ENCODE peak calls at places on chromosomes 7 and 10, in eight cellular contexts. T is pancreas, A is uterus, B is psoas muscle, K is Panc1, E is stomach, D is brain microvascular endothelial cell, M is upper lobe of left lung. L is an unnamed sample.
A peak's percentile ranks its signal among the peaks of the same experiment; 100 is the strongest.

GRCh38 chr10:102434251-102434913 is 2.0 kb upstream of the CUEDC2 start:
- DNase-seq in D (no peak), B (no peak), M (no peak), K (no peak), A (no peak), T (no peak), E (no peak), L (no peak)

GRCh38 chr10:89845541-89846275 is 144.3 kb downstream of the KIF20B start:
- DNase-seq in A (no peak), D (peak; percentile 40), T (no peak), K (no peak), B (no peak), M (no peak), E (no peak), L (no peak)

GRCh38 chr7:94696981-94697670 is 41.2 kb upstream of the SGCE start:
- DNase-seq in E (peak; percentile 44), M (peak; percentile 52), B (peak; percentile 31), K (peak; percentile 82), A (peak; percentile 69), T (peak; percentile 68), D (peak; percentile 95), L (peak; percentile 60)

GRCh38 chr7:38374507-38374906 is 101.1 kb upstream of the TARP start:
- DNase-seq in A (no peak), T (no peak), B (no peak), E (no peak), D (peak; percentile 62), M (no peak), K (no peak), L (no peak)

GRCh38 chr7:34839645-34840044 is 181.6 kb downstream of the NPSR1 start:
- DNase-seq in K (no peak), M (no peak), T (no peak), E (no peak), A (no peak), D (no peak), B (no peak), L (no peak)

GRCh38 chr10:28875535-28876208 is 198.4 kb downstream of the BAMBI start:
- DNase-seq in A (no peak), D (peak; percentile 86), E (no peak), M (no peak), K (no peak), T (no peak), B (no peak), L (no peak)

GRCh38 chr7:11026452-11027359 is 53.0 kb downstream of the PHF14 start:
- DNase-seq in D (no peak), T (no peak), M (no peak), K (no peak), E (no peak), A (no peak), B (no peak), L (no peak)

GRCh38 chr7:47483604-47484273 is 98.2 kb downstream of the TNS3 start:
- DNase-seq in M (no peak), B (no peak), A (no peak), K (no peak), E (no peak), D (no peak), T (no peak), L (peak; percentile 48)

GRCh38 chr7:52498319-52498718 is 537.1 kb upstream of the POM121L12 start:
- DNase-seq in K (no peak), M (no peak), B (no peak), T (no peak), A (no peak), E (no peak), D (no peak), L (no peak)

GRCh38 chr10:3995302-3996210 is 210.5 kb upstream of the KLF6 start:
- DNase-seq in M (no peak), D (peak; percentile 64), K (no peak), T (no peak), B (no peak), A (no peak), E (no peak), L (no peak)

GRCh38 chr10:30818010-30818660 is 188.6 kb upstream of the LYZL2 start:
- DNase-seq in K (no peak), T (no peak), A (no peak), D (peak; percentile 43), E (peak; percentile 39), M (peak; percentile 74), B (peak; percentile 77), L (peak; percentile 88)

GRCh38 chr7:98372993-98373392 is 27.9 kb downstream of the BAIAP2L1 start:
- DNase-seq in K (no peak), B (no peak), D (no peak), E (no peak), A (no peak), M (no peak), T (no peak), L (no peak)

GRCh38 chr10:68462536-68462935 is 9.2 kb downstream of the DNA2 start:
- DNase-seq in T (no peak), M (no peak), E (no peak), K (no peak), B (no peak), D (no peak), A (no peak), L (no peak)

GRCh38 chr7:111086532-111086931 is 4.4 kb upstream of the LRRN3 start:
- DNase-seq in T (no peak), A (no peak), E (no peak), D (no peak), K (no peak), M (no peak), B (no peak), L (no peak)

GRCh38 chr10:1156616-1156886 is 100.4 kb downstream of the WDR37 start:
- DNase-seq in K (no peak), B (no peak), E (peak; percentile 11), M (peak; percentile 8), A (no peak), D (no peak), T (no peak), L (no peak)

GRCh38 chr7:93622036-93622714 is 47.7 kb upstream of the CALCR start:
- DNase-seq in B (no peak), E (no peak), D (peak; percentile 37), M (no peak), K (no peak), T (peak; percentile 11), A (no peak), L (no peak)

GRCh38 chr7:26534649-26535482 is 243.2 kb downstream of the SNX10 start:
- DNase-seq in E (no peak), T (no peak), M (no peak), K (no peak), A (no peak), D (no peak), B (no peak), L (no peak)

GRCh38 chr10:102831322-102832071 is 5.7 kb downstream of the CYP17A1 start:
- DNase-seq in K (no peak), M (no peak), A (no peak), D (no peak), T (no peak), E (no peak), B (no peak), L (no peak)

GRCh38 chr10:132258423-132258822 is 49.3 kb downstream of the STK32C start:
- DNase-seq in E (no peak), B (no peak), M (no peak), D (no peak), K (no peak), A (no peak), T (no peak), L (no peak)

GRCh38 chr7:96962221-96962620 is 43.1 kb upstream of the DLX6 start:
- DNase-seq in K (no peak), B (peak; percentile 19), M (no peak), E (no peak), A (peak; percentile 23), D (peak; percentile 4), T (no peak), L (peak; percentile 56)

GRCh38 chr7:16559497-16560223 is 33.0 kb downstream of the LRRC72 start:
- DNase-seq in K (no peak), D (no peak), E (no peak), M (no peak), T (no peak), A (no peak), B (no peak), L (no peak)

GRCh38 chr7:16556359-16556758 is 29.7 kb downstream of the LRRC72 start:
- DNase-seq in M (no peak), A (no peak), E (no peak), D (no peak), B (no peak), T (no peak), K (no peak), L (no peak)

GRCh38 chr7:16550671-16551070 is 24.0 kb downstream of the LRRC72 start:
- DNase-seq in A (no peak), K (no peak), E (no peak), T (no peak), M (no peak), B (no peak), D (no peak), L (no peak)

GRCh38 chr7:16554518-16555236 is 28.1 kb downstream of the LRRC72 start:
- DNase-seq in E (no peak), A (no peak), T (peak; percentile 40), K (no peak), M (no peak), D (no peak), B (no peak), L (no peak)
- H3K27ac ChIP-seq in E (no peak overlapping the region), A (no peak overlapping the region), T (peak overlapping the region; percentile 49), K (no peak overlapping the region), M (no peak overlapping the region), D (no peak overlapping the region), B (no peak overlapping the region), L (no peak overlapping the region)

GRCh38 chr7:128165927-128166420 is 75.1 kb upstream of the LEP start:
- DNase-seq in D (no peak), E (no peak), K (no peak), B (no peak), A (no peak), M (no peak), T (no peak), L (no peak)
- H3K27me3 ChIP-seq in D (peaks cover 48% of the 10 kb centered on the region), E (peaks cover 14% of the 10 kb centered on the region), K (peaks cover 22% of the 10 kb centered on the region), B (peaks cover 6% of the 10 kb centered on the region), A (peaks cover 22% of the 10 kb centered on the region), M (peaks cover 35% of the 10 kb centered on the region), T (peaks cover 3% of the 10 kb centered on the region), L (peaks cover 2% of the 10 kb centered on the region)

DNA sequence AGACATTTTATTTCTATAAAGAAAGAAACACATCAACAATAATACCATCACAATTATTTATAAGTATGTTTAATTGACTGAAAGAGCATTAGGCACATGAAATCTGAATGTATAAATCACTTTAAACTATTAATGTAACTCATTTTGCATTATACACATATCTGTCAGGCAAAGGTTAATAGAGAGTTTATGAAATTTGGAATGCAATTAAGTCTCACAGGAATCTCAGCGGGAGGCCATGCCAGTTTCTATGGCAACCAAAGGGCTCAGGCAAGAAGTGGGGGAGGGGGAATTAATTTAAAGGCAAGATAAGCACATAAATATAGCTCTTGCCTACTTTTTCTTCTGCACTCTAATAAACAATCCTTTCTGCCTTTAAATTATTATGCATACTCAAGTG is 152.6 kb downstream of the SLC16A9 start:
- DNase-seq in M (no peak), A (no peak), T (peak; percentile 34), B (no peak), E (no peak), D (no peak), K (no peak), L (no peak)
- H3K27ac ChIP-seq in M (no peak overlapping the region), A (no peak overlapping the region), T (no peak overlapping the region), B (no peak overlapping the region), E (no peak overlapping the region), D (no peak overlapping the region), K (no peak overlapping the region), L (no peak overlapping the region)

DNA sequence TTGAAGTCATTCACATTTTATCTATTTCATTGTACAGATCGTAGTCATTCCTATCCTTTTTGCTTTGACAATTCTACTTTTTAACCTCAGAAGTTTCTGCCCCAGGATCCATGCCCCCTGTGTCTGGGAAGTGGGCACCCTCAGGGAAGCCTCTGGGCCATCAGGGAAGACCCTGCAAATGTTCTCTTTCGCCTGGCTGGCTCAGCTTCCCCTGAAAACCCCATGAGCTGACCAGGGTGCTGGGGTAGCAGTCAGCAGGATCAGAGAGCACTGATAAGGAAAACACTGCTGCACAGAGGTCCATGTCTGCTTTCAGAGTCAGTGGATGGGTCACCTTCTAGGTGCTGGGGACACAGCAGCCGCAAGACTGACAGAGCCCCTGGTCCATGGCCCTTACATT is 23.8 kb downstream of the CUZD1 start:
- DNase-seq in T (no peak), K (no peak), E (no peak), M (no peak), A (no peak), B (no peak), D (no peak), L (no peak)
- H3K27me3 ChIP-seq in T (peaks cover 12% of the 10 kb centered on the region), K (peaks cover 20% of the 10 kb centered on the region), E (no peaks in the 10 kb centered on the region), M (peaks cover 3% of the 10 kb centered on the region), A (no peaks in the 10 kb centered on the region), B (no peaks in the 10 kb centered on the region), D (no peaks in the 10 kb centered on the region), L (no peaks in the 10 kb centered on the region)

L was measured in aorta.